ENCODE peak calls at places on chromosomes 2 and 18, in five cellular contexts. U, M, F, J and E are unnamed samples.

GRCh38 chr2:55277310-55277709 is 8.3 kb upstream of the MTIF2 start:
- DNase-seq in U (no peak), M (no peak), F (no peak), J (no peak), E (no peak)

GRCh38 chr18:49566985-49567384 is 5.1 kb downstream of the LIPG start:
- DNase-seq in U (no peak), M (no peak), F (no peak), J (no peak), E (no peak)

GRCh38 chr2:28250006-28250405 is 142.7 kb upstream of the FOSL2 start:
- DNase-seq in U (peak), M (peak), F (no peak), J (no peak), E (no peak)

GRCh38 chr2:112793449-112793978 is 9.2 kb upstream of the IL1A start:
- DNase-seq in U (peak), M (peak), F (no peak), J (no peak), E (peak)

GRCh38 chr2:189501487-189501886 is 60.2 kb downstream of the WDR75 start:
- DNase-seq in U (no peak), M (no peak), F (no peak), J (no peak), E (no peak)

GRCh38 chr18:61719676-61720075 is 173.1 kb downstream of the RNF152 start:
- DNase-seq in U (no peak), M (no peak), F (no peak), J (no peak), E (peak)

GRCh38 chr18:62715829-62716678 is 713 bp downstream of the PHLPP1 start:
- DNase-seq in U (peak), M (peak), F (peak), J (peak), E (no peak)

GRCh38 chr2:189287982-189288494 is 108.5 kb upstream of the COL5A2 start:
- DNase-seq in U (peak), M (peak), F (no peak), J (no peak), E (no peak)

GRCh38 chr2:179817181-179817841 is 44.1 kb downstream of the ZNF385B start:
- DNase-seq in U (peak), M (peak), F (no peak), J (no peak), E (no peak)

GRCh38 chr18:58822944-58823343 is 41.7 kb upstream of the ZNF532 start:
- DNase-seq in U (no peak), M (no peak), F (no peak), J (no peak), E (no peak)

GRCh38 chr18:35775887-35776286 is 194.3 kb downstream of the GALNT1 start:
- DNase-seq in U (peak), M (peak), F (no peak), J (no peak), E (peak)

GRCh38 chr2:239594772-239595608 is 194.2 kb upstream of the HDAC4 start:
- DNase-seq in U (no peak), M (no peak), F (no peak), J (no peak), E (no peak)

GRCh38 chr2:119463990-119464389 is 32.3 kb downstream of the TMEM37 start:
- DNase-seq in U (no peak), M (no peak), F (no peak), J (no peak), E (no peak)

GRCh38 chr2:48482774-48483173 is 47.2 kb upstream of the STON1 start:
- DNase-seq in U (peak), M (peak), F (peak), J (no peak), E (no peak)

GRCh38 chr2:110678457-110679336 is 834 bp upstream of the BUB1 start:
- DNase-seq in U (no peak), M (peak), F (no peak), J (no peak), E (peak)

GRCh38 chr2:26172189-26172865 is 561 bp upstream of the GAREM2 start:
- DNase-seq in U (no peak), M (no peak), F (no peak), J (no peak), E (no peak)

GRCh38 chr2:32963941-32964340 is 17.2 kb downstream of the LTBP1 start:
- DNase-seq in U (peak), M (peak), F (no peak), J (no peak), E (no peak)

GRCh38 chr18:45771587-45771986 is 47.6 kb downstream of the SLC14A1 start:
- DNase-seq in U (peak), M (peak), F (no peak), J (no peak), E (no peak)

GRCh38 chr2:234913208-234913626 is 38.6 kb upstream of the SH3BP4 start:
- DNase-seq in U (peak), M (peak), F (peak), J (no peak), E (no peak)